ENCODE peak calls at places on chromosomes 6 and 20, in six cellular contexts. One of them, this sample, is unnamed.

GRCh38 chr20:47620808-47621805 is 119.4 kb downstream of the NCOA3 start:
- DNase-seq in activated CD8-positive, alpha-beta memory T cell treated with anti-CD3 and anti-CD28 coated beads, Interleukin-2, amount 50 U/mL, for 4 hours: no peak
- DNase-seq in astrocyte: peak; percentile 49
- DNase-seq in Kasumi-1: peak; percentile 72
- DNase-seq in ascending aorta: no peak
- DNase-seq in naive thymus-derived CD4-positive, alpha-beta T cell: peak; percentile 42
- DNase-seq in this sample: no peak

GRCh38 chr20:32506721-32507120 is 78.4 kb downstream of the NOL4L start:
- DNase-seq in activated CD8-positive, alpha-beta memory T cell treated with anti-CD3 and anti-CD28 coated beads, Interleukin-2, amount 50 U/mL, for 4 hours: no peak
- DNase-seq in astrocyte: no peak
- DNase-seq in Kasumi-1: no peak
- DNase-seq in ascending aorta: no peak
- DNase-seq in naive thymus-derived CD4-positive, alpha-beta T cell: no peak
- DNase-seq in this sample: no peak

GRCh38 chr20:58432190-58432954 is 43.3 kb downstream of the VAPB start:
- DNase-seq in activated CD8-positive, alpha-beta memory T cell treated with anti-CD3 and anti-CD28 coated beads, Interleukin-2, amount 50 U/mL, for 4 hours: no peak
- DNase-seq in astrocyte: no peak
- DNase-seq in Kasumi-1: no peak
- DNase-seq in ascending aorta: no peak
- DNase-seq in naive thymus-derived CD4-positive, alpha-beta T cell: no peak
- DNase-seq in this sample: no peak

GRCh38 chr20:41359541-41360011 is 7.0 kb downstream of the EMILIN3 start:
- DNase-seq in activated CD8-positive, alpha-beta memory T cell treated with anti-CD3 and anti-CD28 coated beads, Interleukin-2, amount 50 U/mL, for 4 hours: no peak
- DNase-seq in astrocyte: no peak
- DNase-seq in Kasumi-1: no peak
- DNase-seq in ascending aorta: no peak
- DNase-seq in naive thymus-derived CD4-positive, alpha-beta T cell: no peak
- DNase-seq in this sample: no peak

GRCh38 chr6:101110814-101111213 is 229.7 kb upstream of the ASCC3 start:
- DNase-seq in activated CD8-positive, alpha-beta memory T cell treated with anti-CD3 and anti-CD28 coated beads, Interleukin-2, amount 50 U/mL, for 4 hours: no peak
- DNase-seq in astrocyte: no peak
- DNase-seq in Kasumi-1: no peak
- DNase-seq in ascending aorta: no peak
- DNase-seq in naive thymus-derived CD4-positive, alpha-beta T cell: no peak
- DNase-seq in this sample: no peak

GRCh38 chr6:27630727-27631613 is 158.1 kb upstream of the ZNF184 start:
- DNase-seq in activated CD8-positive, alpha-beta memory T cell treated with anti-CD3 and anti-CD28 coated beads, Interleukin-2, amount 50 U/mL, for 4 hours: no peak
- DNase-seq in astrocyte: peak; percentile 62
- DNase-seq in Kasumi-1: no peak
- DNase-seq in ascending aorta: no peak
- DNase-seq in naive thymus-derived CD4-positive, alpha-beta T cell: no peak
- DNase-seq in this sample: no peak

GRCh38 chr6:151679081-151679480 is 128.4 kb upstream of the ESR1 start:
- DNase-seq in activated CD8-positive, alpha-beta memory T cell treated with anti-CD3 and anti-CD28 coated beads, Interleukin-2, amount 50 U/mL, for 4 hours: no peak
- DNase-seq in astrocyte: peak; percentile 44
- DNase-seq in Kasumi-1: no peak
- DNase-seq in ascending aorta: no peak
- DNase-seq in naive thymus-derived CD4-positive, alpha-beta T cell: no peak
- DNase-seq in this sample: no peak

GRCh38 chr6:72559067-72559466 is 62.8 kb upstream of the KCNQ5 start:
- DNase-seq in activated CD8-positive, alpha-beta memory T cell treated with anti-CD3 and anti-CD28 coated beads, Interleukin-2, amount 50 U/mL, for 4 hours: no peak
- DNase-seq in astrocyte: no peak
- DNase-seq in Kasumi-1: peak; percentile 54
- DNase-seq in ascending aorta: no peak
- DNase-seq in naive thymus-derived CD4-positive, alpha-beta T cell: no peak
- DNase-seq in this sample: no peak

GRCh38 chr6:17439243-17439993 is 46.0 kb downstream of the CAP2 start:
- DNase-seq in activated CD8-positive, alpha-beta memory T cell treated with anti-CD3 and anti-CD28 coated beads, Interleukin-2, amount 50 U/mL, for 4 hours: no peak
- DNase-seq in astrocyte: no peak
- DNase-seq in Kasumi-1: no peak
- DNase-seq in ascending aorta: no peak
- DNase-seq in naive thymus-derived CD4-positive, alpha-beta T cell: no peak
- DNase-seq in this sample: no peak

GRCh38 chr6:44247338-44248302 is 719 bp downstream of the HSP90AB1 start:
- DNase-seq in activated CD8-positive, alpha-beta memory T cell treated with anti-CD3 and anti-CD28 coated beads, Interleukin-2, amount 50 U/mL, for 4 hours: peak; percentile 94
- DNase-seq in astrocyte: no peak
- DNase-seq in Kasumi-1: no peak
- DNase-seq in ascending aorta: peak; percentile 42
- DNase-seq in naive thymus-derived CD4-positive, alpha-beta T cell: peak; percentile 83
- DNase-seq in this sample: peak; percentile 51

GRCh38 chr20:59322101-59322500 is 21.7 kb downstream of the EDN3 start:
- DNase-seq in activated CD8-positive, alpha-beta memory T cell treated with anti-CD3 and anti-CD28 coated beads, Interleukin-2, amount 50 U/mL, for 4 hours: no peak
- DNase-seq in astrocyte: no peak
- DNase-seq in Kasumi-1: no peak
- DNase-seq in ascending aorta: no peak
- DNase-seq in naive thymus-derived CD4-positive, alpha-beta T cell: no peak
- DNase-seq in this sample: no peak

GRCh38 chr6:49519660-49520059 is 19.9 kb downstream of the GLYATL3 start:
- DNase-seq in activated CD8-positive, alpha-beta memory T cell treated with anti-CD3 and anti-CD28 coated beads, Interleukin-2, amount 50 U/mL, for 4 hours: no peak
- DNase-seq in astrocyte: no peak
- DNase-seq in Kasumi-1: no peak
- DNase-seq in ascending aorta: no peak
- DNase-seq in naive thymus-derived CD4-positive, alpha-beta T cell: no peak
- DNase-seq in this sample: no peak

GRCh38 chr20:44336086-44336485 is 757 bp upstream of the R3HDML start:
- DNase-seq in activated CD8-positive, alpha-beta memory T cell treated with anti-CD3 and anti-CD28 coated beads, Interleukin-2, amount 50 U/mL, for 4 hours: no peak
- DNase-seq in astrocyte: no peak
- DNase-seq in Kasumi-1: no peak
- DNase-seq in ascending aorta: no peak
- DNase-seq in naive thymus-derived CD4-positive, alpha-beta T cell: no peak
- DNase-seq in this sample: no peak

GRCh38 chr6:100751590-100751989 is 129.5 kb downstream of the ASCC3 start:
- DNase-seq in activated CD8-positive, alpha-beta memory T cell treated with anti-CD3 and anti-CD28 coated beads, Interleukin-2, amount 50 U/mL, for 4 hours: no peak
- DNase-seq in astrocyte: no peak
- DNase-seq in Kasumi-1: no peak
- DNase-seq in ascending aorta: no peak
- DNase-seq in naive thymus-derived CD4-positive, alpha-beta T cell: no peak
- DNase-seq in this sample: no peak

GRCh38 chr6:3532296-3532916 is 75.6 kb upstream of the SLC22A23 start:
- DNase-seq in activated CD8-positive, alpha-beta memory T cell treated with anti-CD3 and anti-CD28 coated beads, Interleukin-2, amount 50 U/mL, for 4 hours: no peak
- DNase-seq in astrocyte: no peak
- DNase-seq in Kasumi-1: no peak
- DNase-seq in ascending aorta: no peak
- DNase-seq in naive thymus-derived CD4-positive, alpha-beta T cell: no peak
- DNase-seq in this sample: no peak

GRCh38 chr6:169097336-169098052 is 156.2 kb downstream of the THBS2 start:
- DNase-seq in activated CD8-positive, alpha-beta memory T cell treated with anti-CD3 and anti-CD28 coated beads, Interleukin-2, amount 50 U/mL, for 4 hours: no peak
- DNase-seq in astrocyte: peak; percentile 100
- DNase-seq in Kasumi-1: no peak
- DNase-seq in ascending aorta: no peak
- DNase-seq in naive thymus-derived CD4-positive, alpha-beta T cell: no peak
- DNase-seq in this sample: no peak

GRCh38 chr6:166760288-166760687 is 133.2 kb upstream of the RPS6KA2 start:
- DNase-seq in activated CD8-positive, alpha-beta memory T cell treated with anti-CD3 and anti-CD28 coated beads, Interleukin-2, amount 50 U/mL, for 4 hours: peak; percentile 47
- DNase-seq in astrocyte: no peak
- DNase-seq in Kasumi-1: no peak
- DNase-seq in ascending aorta: no peak
- DNase-seq in naive thymus-derived CD4-positive, alpha-beta T cell: peak; percentile 59
- DNase-seq in this sample: no peak